ENCODE peak calls at places on chromosomes 11 and 22, in five cellular contexts. H, M, A, V and P are unnamed samples.

GRCh38 chr22:47997052-47997568 is 1234.7 kb downstream of the TBC1D22A start:
- DNase-seq in H (no peak), M (no peak), A (no peak), V (no peak), P (no peak)

GRCh38 chr22:47292546-47293320 is 530.3 kb downstream of the TBC1D22A start:
- DNase-seq in H (no peak), M (no peak), A (no peak), V (no peak), P (no peak)

GRCh38 chr11:34549271-34549670 is 35.7 kb upstream of the ELF5 start:
- DNase-seq in H (no peak), M (no peak), A (no peak), V (no peak), P (no peak)

GRCh38 chr22:30325065-30325720 is 1.5 kb downstream of the TBC1D10A start:
- DNase-seq in H (no peak), M (peak; percentile 68), A (no peak), V (no peak), P (no peak)

GRCh38 chr11:61146413-61146812 is 14.8 kb downstream of the VPS37C start:
- DNase-seq in H (no peak), M (no peak), A (no peak), V (no peak), P (no peak)

GRCh38 chr22:44108806-44109385 is 71.8 kb upstream of the PARVG start:
- DNase-seq in H (no peak), M (no peak), A (no peak), V (no peak), P (no peak)

GRCh38 chr11:61948505-61948904 is 1.6 kb upstream of the BEST1 start:
- DNase-seq in H (no peak), M (no peak), A (no peak), V (no peak), P (no peak)

GRCh38 chr11:24585192-24585591 is 88.3 kb downstream of the LUZP2 start:
- DNase-seq in H (no peak), M (no peak), A (no peak), V (no peak), P (no peak)

GRCh38 chr11:35859311-35859710 is 84.6 kb upstream of the LDLRAD3 start:
- DNase-seq in H (no peak), M (no peak), A (no peak), V (no peak), P (no peak)

GRCh38 chr11:125175896-125176575 is 11.5 kb downstream of the PKNOX2 start:
- DNase-seq in H (no peak), M (no peak), A (no peak), V (no peak), P (no peak)

GRCh38 chr11:116948375-116948774 is 111.0 kb upstream of the APOA1 start:
- DNase-seq in H (no peak), M (no peak), A (no peak), V (no peak), P (no peak)

GRCh38 chr11:123806249-123806648 is at the start of gene OR6M1:
- DNase-seq in H (no peak), M (no peak), A (no peak), V (no peak), P (no peak)

GRCh38 chr11:120142072-120142423 is 4.1 kb upstream of the TRIM29 start:
- DNase-seq in H (no peak), M (no peak), A (no peak), V (no peak), P (no peak)

GRCh38 chr11:65381721-65382035 is 768 bp downstream of the SLC25A45 start:
- DNase-seq in H (no peak), M (no peak), A (no peak), V (no peak), P (no peak)

GRCh38 chr11:117884994-117885393 is 8.5 kb upstream of the FXYD6 start:
- DNase-seq in H (no peak), M (no peak), A (no peak), V (no peak), P (no peak)

GRCh38 chr11:45383229-45383628 is 97.1 kb upstream of the SYT13 start:
- DNase-seq in H (no peak), M (peak; percentile 62), A (no peak), V (no peak), P (no peak)

GRCh38 chr11:11966826-11967668 is 41.4 kb downstream of the DKK3 start:
- DNase-seq in H (peak; percentile 49), M (no peak), A (peak; percentile 57), V (peak; percentile 31), P (peak; percentile 44)

GRCh38 chr22:28243539-28243938 is 324.5 kb upstream of the PITPNB start:
- DNase-seq in H (no peak), M (no peak), A (no peak), V (no peak), P (no peak)

GRCh38 chr22:43388420-43388851 is 23.4 kb upstream of the MPPED1 start:
- DNase-seq in H (peak; percentile 49), M (no peak), A (peak; percentile 64), V (peak; percentile 57), P (peak; percentile 40)

GRCh38 chr22:49642331-49642730 is 185.3 kb downstream of the BRD1 start:
- DNase-seq in H (no peak), M (no peak), A (no peak), V (no peak), P (no peak)

GRCh38 chr11:2860636-2861035 is 24.9 kb downstream of the CDKN1C start:
- DNase-seq in H (no peak), M (no peak), A (no peak), V (no peak), P (no peak)